ENCODE peak calls at places on chromosome 13, in nine cellular contexts. One of them, this sample, is unnamed.

GRCh38 chr13:99224019-99224418 is 23.4 kb downstream of the UBAC2 start:
- DNase-seq in pons: no peak
- DNase-seq in activated CD8-positive, alpha-beta T cell treated with anti-CD3 and anti-CD28 coated beads, Interleukin-2, amount 10 ng/mL, durations not matched to agents 7 days and 5 days: no peak
- DNase-seq in ELF-1: no peak
- DNase-seq in fibroblast of the aortic adventitia: no peak
- DNase-seq in substantia nigra: no peak
- DNase-seq in PC-3: no peak
- DNase-seq in activated T-cell treated with anti-CD3 and anti-CD28 coated beads for 48 hours: no peak
- DNase-seq in H9: no peak
- DNase-seq in this sample: no peak

GRCh38 chr13:42401376-42401775 is 129.4 kb downstream of the AKAP11 start:
- DNase-seq in substantia nigra: no peak
- DNase-seq in H9: no peak
- DNase-seq in activated CD8-positive, alpha-beta T cell treated with anti-CD3 and anti-CD28 coated beads, Interleukin-2, amount 10 ng/mL, durations not matched to agents 7 days and 5 days: no peak
- DNase-seq in activated T-cell treated with anti-CD3 and anti-CD28 coated beads for 48 hours: no peak
- DNase-seq in pons: no peak
- DNase-seq in fibroblast of the aortic adventitia: no peak
- DNase-seq in PC-3: no peak
- DNase-seq in ELF-1: no peak
- DNase-seq in this sample: no peak

GRCh38 chr13:37029617-37030016 is 29.0 kb downstream of the EXOSC8 start:
- DNase-seq in substantia nigra: no peak
- DNase-seq in ELF-1: no peak
- DNase-seq in H9: no peak
- DNase-seq in fibroblast of the aortic adventitia: peak; percentile 47
- DNase-seq in PC-3: no peak
- DNase-seq in activated CD8-positive, alpha-beta T cell treated with anti-CD3 and anti-CD28 coated beads, Interleukin-2, amount 10 ng/mL, durations not matched to agents 7 days and 5 days: no peak
- DNase-seq in pons: no peak
- DNase-seq in activated T-cell treated with anti-CD3 and anti-CD28 coated beads for 48 hours: no peak
- DNase-seq in this sample: no peak

GRCh38 chr13:114057131-114058050 is 75.0 kb downstream of the RASA3 start:
- DNase-seq in ELF-1: no peak
- DNase-seq in H9: no peak
- DNase-seq in fibroblast of the aortic adventitia: no peak
- DNase-seq in PC-3: no peak
- DNase-seq in activated T-cell treated with anti-CD3 and anti-CD28 coated beads for 48 hours: no peak
- DNase-seq in pons: no peak
- DNase-seq in substantia nigra: no peak
- DNase-seq in activated CD8-positive, alpha-beta T cell treated with anti-CD3 and anti-CD28 coated beads, Interleukin-2, amount 10 ng/mL, durations not matched to agents 7 days and 5 days: no peak
- DNase-seq in this sample: no peak

GRCh38 chr13:113192902-113193301 is 15.6 kb downstream of the PCID2 start:
- DNase-seq in activated CD8-positive, alpha-beta T cell treated with anti-CD3 and anti-CD28 coated beads, Interleukin-2, amount 10 ng/mL, durations not matched to agents 7 days and 5 days: no peak
- DNase-seq in H9: no peak
- DNase-seq in PC-3: peak; percentile 69
- DNase-seq in activated T-cell treated with anti-CD3 and anti-CD28 coated beads for 48 hours: no peak
- DNase-seq in substantia nigra: no peak
- DNase-seq in ELF-1: no peak
- DNase-seq in pons: no peak
- DNase-seq in fibroblast of the aortic adventitia: peak; percentile 86
- DNase-seq in this sample: no peak

GRCh38 chr13:98738213-98738612 is 14.3 kb downstream of the SLC15A1 start:
- DNase-seq in fibroblast of the aortic adventitia: no peak
- DNase-seq in H9: peak; percentile 62
- DNase-seq in ELF-1: peak; percentile 60
- DNase-seq in activated T-cell treated with anti-CD3 and anti-CD28 coated beads for 48 hours: no peak
- DNase-seq in pons: no peak
- DNase-seq in PC-3: no peak
- DNase-seq in substantia nigra: no peak
- DNase-seq in activated CD8-positive, alpha-beta T cell treated with anti-CD3 and anti-CD28 coated beads, Interleukin-2, amount 10 ng/mL, durations not matched to agents 7 days and 5 days: no peak
- DNase-seq in this sample: no peak

GRCh38 chr13:51970251-51970793 is 40.9 kb downstream of the ATP7B start:
- DNase-seq in activated T-cell treated with anti-CD3 and anti-CD28 coated beads for 48 hours: no peak
- DNase-seq in fibroblast of the aortic adventitia: no peak
- DNase-seq in substantia nigra: no peak
- DNase-seq in PC-3: no peak
- DNase-seq in ELF-1: no peak
- DNase-seq in activated CD8-positive, alpha-beta T cell treated with anti-CD3 and anti-CD28 coated beads, Interleukin-2, amount 10 ng/mL, durations not matched to agents 7 days and 5 days: peak; percentile 36
- DNase-seq in pons: no peak
- DNase-seq in H9: no peak
- DNase-seq in this sample: no peak

GRCh38 chr13:112619730-112620639 is 32.0 kb upstream of the TUBGCP3 start:
- DNase-seq in pons: peak; percentile 75
- DNase-seq in PC-3: no peak
- DNase-seq in ELF-1: peak; percentile 82
- DNase-seq in fibroblast of the aortic adventitia: peak; percentile 33
- DNase-seq in activated CD8-positive, alpha-beta T cell treated with anti-CD3 and anti-CD28 coated beads, Interleukin-2, amount 10 ng/mL, durations not matched to agents 7 days and 5 days: no peak
- DNase-seq in activated T-cell treated with anti-CD3 and anti-CD28 coated beads for 48 hours: no peak
- DNase-seq in substantia nigra: peak; percentile 18
- DNase-seq in H9: peak; percentile 91
- DNase-seq in this sample: no peak

GRCh38 chr13:29472317-29472961 is 123.0 kb downstream of the SLC7A1 start:
- DNase-seq in activated CD8-positive, alpha-beta T cell treated with anti-CD3 and anti-CD28 coated beads, Interleukin-2, amount 10 ng/mL, durations not matched to agents 7 days and 5 days: peak; percentile 69
- DNase-seq in fibroblast of the aortic adventitia: peak; percentile 70
- DNase-seq in activated T-cell treated with anti-CD3 and anti-CD28 coated beads for 48 hours: peak; percentile 37
- DNase-seq in H9: peak; percentile 66
- DNase-seq in ELF-1: peak; percentile 64
- DNase-seq in PC-3: peak; percentile 67
- DNase-seq in pons: no peak
- DNase-seq in substantia nigra: no peak
- DNase-seq in this sample: no peak

GRCh38 chr13:43246382-43246781 is 223.0 kb downstream of the DNAJC15 start:
- DNase-seq in ELF-1: no peak
- DNase-seq in substantia nigra: no peak
- DNase-seq in activated T-cell treated with anti-CD3 and anti-CD28 coated beads for 48 hours: no peak
- DNase-seq in H9: no peak
- DNase-seq in pons: no peak
- DNase-seq in activated CD8-positive, alpha-beta T cell treated with anti-CD3 and anti-CD28 coated beads, Interleukin-2, amount 10 ng/mL, durations not matched to agents 7 days and 5 days: no peak
- DNase-seq in PC-3: no peak
- DNase-seq in fibroblast of the aortic adventitia: no peak
- DNase-seq in this sample: no peak

GRCh38 chr13:44818428-44818827 is 170.8 kb downstream of the NUFIP1 start:
- DNase-seq in PC-3: peak; percentile 30
- DNase-seq in pons: no peak
- DNase-seq in substantia nigra: no peak
- DNase-seq in fibroblast of the aortic adventitia: no peak
- DNase-seq in ELF-1: peak; percentile 69
- DNase-seq in H9: peak; percentile 53
- DNase-seq in activated CD8-positive, alpha-beta T cell treated with anti-CD3 and anti-CD28 coated beads, Interleukin-2, amount 10 ng/mL, durations not matched to agents 7 days and 5 days: no peak
- DNase-seq in activated T-cell treated with anti-CD3 and anti-CD28 coated beads for 48 hours: no peak
- DNase-seq in this sample: no peak

GRCh38 chr13:28171266-28171665 is 32.9 kb downstream of the PAN3 start:
- DNase-seq in substantia nigra: no peak
- DNase-seq in H9: no peak
- DNase-seq in ELF-1: no peak
- DNase-seq in PC-3: no peak
- DNase-seq in activated T-cell treated with anti-CD3 and anti-CD28 coated beads for 48 hours: no peak
- DNase-seq in activated CD8-positive, alpha-beta T cell treated with anti-CD3 and anti-CD28 coated beads, Interleukin-2, amount 10 ng/mL, durations not matched to agents 7 days and 5 days: no peak
- DNase-seq in pons: no peak
- DNase-seq in fibroblast of the aortic adventitia: no peak
- DNase-seq in this sample: no peak